ENCODE peak calls at places on chromosomes 7 and 10, in four cellular contexts. M is HepG2, E is Panc1, P is GM12878. Q is an unnamed sample.

GRCh38 chr10:110474017-110474416 is 23.7 kb upstream of the DUSP5 start:
- ATAC-seq in M (no peak), P (no peak), E (peak), Q (no peak)

GRCh38 chr10:26642896-26643653 is 54.4 kb upstream of the PDSS1 start:
- ATAC-seq in E (no peak), P (no peak), M (no peak), Q (no peak)

GRCh38 chr7:96136600-96137239 is 185.2 kb downstream of the SLC25A13 start:
- ATAC-seq in E (no peak), M (no peak), P (no peak), Q (no peak)

GRCh38 chr10:60662917-60663614 is 115.2 kb upstream of the CDK1 start:
- ATAC-seq in P (peak), M (no peak), E (no peak), Q (no peak)

GRCh38 chr7:134108803-134109202 is 18.3 kb upstream of the LRGUK start:
- ATAC-seq in M (no peak), E (no peak), P (no peak), Q (no peak)

GRCh38 chr7:131802195-131802594 is 245.8 kb upstream of the PODXL start:
- ATAC-seq in P (no peak), E (no peak), M (no peak), Q (no peak)

GRCh38 chr10:13440709-13441061 is 88.1 kb downstream of the BEND7 start:
- ATAC-seq in P (no peak), E (no peak), M (no peak), Q (no peak)

GRCh38 chr10:74079914-74080590 is 70.6 kb downstream of the AP3M1 start:
- ATAC-seq in M (no peak), P (no peak), E (peak), Q (no peak)

GRCh38 chr7:26083113-26083512 is 68.9 kb upstream of the NFE2L3 start:
- ATAC-seq in P (no peak), E (no peak), M (no peak), Q (no peak)

GRCh38 chr10:125370578-125370977 is 210.2 kb upstream of the CTBP2 start:
- ATAC-seq in P (no peak), M (no peak), E (no peak), Q (no peak)

GRCh38 chr10:54444184-54444583 is 356.8 kb downstream of the PCDH15 start:
- ATAC-seq in P (no peak), M (no peak), E (no peak), Q (no peak)

GRCh38 chr10:61937631-61938284 is 36.3 kb downstream of the ARID5B start:
- ATAC-seq in M (no peak), P (peak), E (no peak), Q (no peak)

DNA sequence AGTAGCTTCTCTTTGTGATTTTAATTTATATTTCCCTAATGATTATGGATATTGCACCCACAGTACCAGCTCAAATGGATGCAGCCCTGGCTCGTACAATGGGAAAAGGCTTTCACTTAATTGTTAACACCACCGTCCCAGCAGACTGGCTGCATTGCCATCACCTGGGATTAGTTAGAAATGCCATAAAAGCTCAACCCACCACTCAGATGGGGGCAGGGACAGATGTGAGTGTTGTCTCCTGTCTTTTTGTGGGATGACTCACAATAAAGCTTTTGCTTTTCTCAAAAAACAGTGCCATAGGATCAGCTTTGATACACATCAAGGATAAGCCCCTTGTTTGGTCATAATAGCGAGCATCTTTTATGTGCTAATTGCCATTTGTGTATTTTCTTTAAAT is 729.1 kb downstream of the TNS3 start:
- ATAC-seq in M (no peak), P (no peak), E (no peak), Q (no peak)
- TF ChIP-seq POLR2AphosphoS5 in M (no peak), P (no peak), E (no peak), Q (no peak)

GRCh38 chr10:132543916-132544743 is 6.5 kb downstream of the INPP5A start:
- ATAC-seq in M (no peak), E (no peak), P (no peak), Q (no peak)
- TF ChIP-seq POLR2AphosphoS5 in M (no peak), E (no peak), P (no peak), Q (no peak)

GRCh38 chr7:40733111-40733510 is 598.3 kb downstream of the SUGCT start:
- ATAC-seq in M (peak), P (no peak), E (no peak), Q (no peak)
- TF ChIP-seq POLR2AphosphoS5 in M (no peak), P (no peak), E (no peak), Q (no peak)

DNA sequence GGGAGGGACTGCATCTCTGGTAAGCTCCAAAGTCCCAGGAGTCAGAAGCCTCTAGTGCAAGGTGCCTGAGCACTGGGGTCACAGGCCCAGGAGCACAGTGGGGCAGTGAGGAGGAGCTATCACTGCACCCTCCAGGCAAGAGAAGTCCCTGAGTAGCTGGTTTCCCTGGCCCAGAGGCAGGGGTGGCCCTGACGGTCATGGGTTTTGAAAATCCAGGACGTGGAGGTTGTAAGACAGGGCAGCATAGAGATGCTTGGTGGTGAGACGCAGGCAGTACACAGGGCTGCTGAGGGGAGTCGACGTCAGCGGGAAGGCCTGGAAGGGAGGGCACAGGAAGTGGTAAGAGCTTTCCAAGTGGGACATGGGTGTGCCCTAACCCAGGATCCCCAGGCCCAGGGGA is 23.0 kb downstream of the DPCD start:
- ATAC-seq in M (no peak), P (no peak), E (peak), Q (no peak)
- TF ChIP-seq POLR2AphosphoS5 in M (no peak), P (no peak), E (no peak), Q (no peak)

GRCh38 chr10:132687893-132688579 is 97.9 kb downstream of the NKX6-2 start:
- ATAC-seq in P (no peak), E (no peak), M (no peak), Q (no peak)

GRCh38 chr10:132687181-132687892 is 98.6 kb downstream of the NKX6-2 start:
- ATAC-seq in P (no peak), M (no peak), E (no peak), Q (no peak)

GRCh38 chr10:132689721-132690360 is 96.1 kb downstream of the NKX6-2 start:
- ATAC-seq in M (no peak), E (no peak), P (no peak), Q (no peak)

GRCh38 chr10:132690401-132690800 is 95.5 kb downstream of the NKX6-2 start:
- ATAC-seq in M (no peak), P (no peak), E (no peak), Q (no peak)

GRCh38 chr10:132688580-132689420 is 97.1 kb downstream of the NKX6-2 start:
- ATAC-seq in P (no peak), E (no peak), M (no peak), Q (no peak)
- TF ChIP-seq POLR2AphosphoS5 in P (no peak), E (no peak), M (no peak), Q (no peak)

DNA sequence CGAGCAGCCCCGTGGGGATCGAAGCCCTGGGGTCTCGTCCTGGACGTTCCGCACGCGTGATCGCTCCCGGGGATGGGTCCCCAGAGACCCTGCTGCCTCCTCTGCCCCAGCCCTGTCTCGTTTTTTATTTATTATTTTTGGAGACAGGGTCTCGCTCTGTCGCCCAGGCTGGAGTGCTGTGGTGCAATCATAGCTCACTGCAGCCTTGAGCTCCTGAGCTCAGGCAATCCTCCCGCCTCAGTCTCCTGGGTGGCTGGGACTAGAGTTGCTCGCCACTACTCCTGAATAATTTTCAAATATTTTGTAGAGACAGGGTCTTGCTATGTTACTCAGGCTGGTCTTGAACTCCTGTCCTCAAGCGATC is 319 bp upstream of the STX1A start:
- ATAC-seq in E (no peak), M (peak), P (no peak), Q (peak)
- TF ChIP-seq POLR2AphosphoS5 in E (no peak), M (no peak), P (no peak), Q (no peak)

GRCh38 chr10:104262055-104262454 is 6.9 kb upstream of the GSTO2 start:
- ATAC-seq in E (no peak), M (no peak), P (no peak), Q (no peak)
- TF ChIP-seq POLR2AphosphoS5 in E (no peak), M (no peak), P (no peak), Q (no peak)

GRCh38 chr10:95503012-95503411 is 58.2 kb downstream of the SORBS1 start:
- ATAC-seq in E (no peak), P (no peak), M (peak), Q (peak)
- TF ChIP-seq POLR2AphosphoS5 in E (no peak), P (no peak), M (no peak), Q (peak)

GRCh38 chr10:79079074-79079397 is 10.3 kb downstream of the ZMIZ1 start:
- ATAC-seq in E (no peak), M (no peak), P (no peak), Q (no peak)

GRCh38 chr10:79081353-79082034 is 12.7 kb downstream of the ZMIZ1 start:
- ATAC-seq in M (no peak), P (no peak), E (peak), Q (no peak)

GRCh38 chr10:79077488-79078173 is 8.9 kb downstream of the ZMIZ1 start:
- ATAC-seq in M (peak), P (no peak), E (no peak), Q (no peak)

GRCh38 chr10:79078367-79079073 is 9.8 kb downstream of the ZMIZ1 start:
- ATAC-seq in P (no peak), E (no peak), M (no peak), Q (no peak)

GRCh38 chr10:79079490-79080355 is 11.0 kb downstream of the ZMIZ1 start:
- ATAC-seq in M (no peak), E (peak), P (no peak), Q (peak)
- TF ChIP-seq POLR2AphosphoS5 in M (no peak), E (no peak), P (no peak), Q (no peak)

Q was measured in gastroesophageal sphincter.